ENCODE peak calls at places on chromosomes 16 and 17, in six cellular contexts. M is esophagus muscularis mucosa, B is GM12891, U is prostate gland, N is uterus, X is transverse colon. V is an unnamed sample.

GRCh38 chr17:10025976-10026785 is 121.1 kb upstream of the RCVRN start:
- DNase-seq in M (no peak), B (no peak), U (no peak), N (no peak), X (no peak), V (no peak)

GRCh38 chr17:15122857-15123256 is 142.3 kb downstream of the PMP22 start:
- DNase-seq in M (no peak), B (no peak), U (no peak), N (no peak), X (no peak), V (no peak)

GRCh38 chr17:45791041-45791582 is 7.0 kb downstream of the CRHR1 start:
- DNase-seq in M (no peak), B (no peak), U (no peak), N (peak; percentile 24), X (no peak), V (no peak)

GRCh38 chr17:9115446-9116265 is 94.3 kb downstream of the NTN1 start:
- DNase-seq in M (no peak), B (no peak), U (peak; percentile 26), N (peak; percentile 86), X (peak; percentile 48), V (no peak)

GRCh38 chr17:17728550-17729251 is 47.4 kb downstream of the RAI1 start:
- DNase-seq in M (no peak), B (no peak), U (no peak), N (no peak), X (peak; percentile 45), V (peak; percentile 98)

GRCh38 chr17:42010898-42011516 is 6.2 kb downstream of the DNAJC7 start:
- DNase-seq in M (no peak), B (no peak), U (no peak), N (no peak), X (no peak), V (peak; percentile 51)

GRCh38 chr16:75946058-75946457 is 219.8 kb upstream of the CPHXL start:
- DNase-seq in M (no peak), B (no peak), U (no peak), N (no peak), X (no peak), V (no peak)

GRCh38 chr17:10429416-10430045 is 7.8 kb upstream of the MYH8 start:
- DNase-seq in M (no peak), B (no peak), U (no peak), N (no peak), X (no peak), V (no peak)

GRCh38 chr17:72660274-72661092 is 432.0 kb downstream of the SLC39A11 start:
- DNase-seq in M (no peak), B (no peak), U (no peak), N (no peak), X (no peak), V (no peak)

GRCh38 chr17:69593351-69593715 is 178.8 kb downstream of the MAP2K6 start:
- DNase-seq in M (no peak), B (no peak), U (no peak), N (no peak), X (no peak), V (no peak)

GRCh38 chr16:28280881-28281836 is 11.2 kb upstream of the SBK1 start:
- DNase-seq in M (no peak), B (no peak), U (no peak), N (no peak), X (no peak), V (no peak)

GRCh38 chr16:22420606-22421135 is 46.3 kb upstream of the CDR2 start:
- DNase-seq in M (no peak), B (no peak), U (no peak), N (no peak), X (no peak), V (no peak)

GRCh38 chr16:67845291-67846062 is 1.3 kb upstream of the NUTF2 start:
- DNase-seq in M (no peak), B (no peak), U (no peak), N (no peak), X (no peak), V (no peak)

GRCh38 chr17:28473542-28473941 is at the start of gene SLC13A2:
- DNase-seq in M (no peak), B (no peak), U (no peak), N (no peak), X (peak; percentile 64), V (no peak)

GRCh38 chr17:41667280-41668008 is 21.2 kb upstream of the EIF1 start:
- DNase-seq in M (no peak), B (no peak), U (no peak), N (no peak), X (no peak), V (no peak)

GRCh38 chr17:79627184-79627765 is 16.4 kb upstream of the RBFOX3 start:
- DNase-seq in M (peak; percentile 90), B (no peak), U (no peak), N (peak; percentile 6), X (no peak), V (no peak)

GRCh38 chr17:48497103-48497502 is 33.7 kb downstream of the HOXB1 start:
- DNase-seq in M (no peak), B (no peak), U (no peak), N (no peak), X (no peak), V (no peak)

GRCh38 chr17:47741109-47741792 is 8.2 kb downstream of the TBX21 start:
- DNase-seq in M (no peak), B (no peak), U (no peak), N (no peak), X (no peak), V (no peak)

GRCh38 chr16:53626161-53626560 is 77.5 kb downstream of the RPGRIP1L start:
- DNase-seq in M (no peak), B (no peak), U (no peak), N (no peak), X (no peak), V (no peak)

GRCh38 chr16:66434619-66435430 is 7.7 kb downstream of the BEAN1 start:
- DNase-seq in M (no peak), B (no peak), U (no peak), N (no peak), X (no peak), V (no peak)

GRCh38 chr17:36525113-36525512 is 9.6 kb downstream of the MYO19 start:
- DNase-seq in M (no peak), B (no peak), U (no peak), N (no peak), X (no peak), V (no peak)

GRCh38 chr17:59707182-59707970 is at the start of the genes PTRH2 and VMP1:
- DNase-seq in M (peak; percentile 99), B (peak; percentile 85), U (peak; percentile 99), N (peak; percentile 98), X (peak; percentile 98), V (peak; percentile 87)
- TF ChIP-seq POLR2A in M (peak; percentile 70), B (peak; percentile 99), U (peak; percentile 71), N (peak; percentile 75), X (peak; percentile 92), V (peak; percentile 76)

DNA sequence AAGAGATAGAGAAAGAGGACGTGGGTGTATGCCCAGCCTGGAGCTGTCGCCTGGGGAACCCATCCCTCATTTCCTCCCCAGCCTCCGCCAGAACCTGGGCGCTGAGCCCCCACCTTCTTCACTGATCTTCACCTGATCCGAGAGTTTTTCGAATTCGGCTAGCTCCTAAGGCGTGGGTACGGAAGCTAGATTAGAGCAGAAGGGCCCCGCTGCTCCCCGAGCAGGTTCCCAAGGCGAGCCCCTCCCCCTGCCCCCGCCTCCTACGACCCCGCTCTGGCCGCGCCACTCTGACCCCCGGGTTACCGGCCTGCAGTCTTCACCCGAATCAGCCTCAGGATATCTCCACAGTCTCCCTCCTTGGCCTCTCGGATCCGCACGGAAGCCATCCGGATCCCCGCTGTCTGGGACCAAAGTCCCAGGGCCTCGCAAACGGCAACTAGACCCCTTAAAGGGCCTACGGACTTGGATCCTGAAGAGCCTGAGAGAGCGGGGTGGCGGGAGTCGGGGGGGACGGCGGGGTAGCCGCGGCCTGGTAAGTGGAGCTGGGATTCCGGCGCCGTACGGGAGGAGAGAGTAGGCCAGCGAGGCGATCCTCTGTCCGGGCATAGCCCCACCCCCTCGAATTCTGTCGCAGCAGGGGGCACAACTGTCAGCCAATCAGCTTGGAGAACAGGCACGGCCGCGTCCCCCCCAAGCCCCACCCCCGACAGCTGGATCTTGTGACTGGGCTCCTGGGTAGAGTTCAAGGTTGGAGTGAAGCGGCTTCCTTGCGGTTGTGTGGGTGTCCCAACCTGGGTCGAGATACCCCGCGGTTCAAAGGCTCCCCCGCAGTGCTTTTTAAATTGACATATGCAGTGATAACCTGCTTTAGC is at the start of gene SAT2:
- DNase-seq in M (peak; percentile 100), B (peak; percentile 97), U (peak; percentile 94), N (peak; percentile 97), X (peak; percentile 95), V (peak; percentile 77)
- TF ChIP-seq POLR2A in M (peak; percentile 66), B (peak; percentile 49), U (peak; percentile 88), N (peak; percentile 64), X (peak; percentile 86), V (peak; percentile 74)

DNA sequence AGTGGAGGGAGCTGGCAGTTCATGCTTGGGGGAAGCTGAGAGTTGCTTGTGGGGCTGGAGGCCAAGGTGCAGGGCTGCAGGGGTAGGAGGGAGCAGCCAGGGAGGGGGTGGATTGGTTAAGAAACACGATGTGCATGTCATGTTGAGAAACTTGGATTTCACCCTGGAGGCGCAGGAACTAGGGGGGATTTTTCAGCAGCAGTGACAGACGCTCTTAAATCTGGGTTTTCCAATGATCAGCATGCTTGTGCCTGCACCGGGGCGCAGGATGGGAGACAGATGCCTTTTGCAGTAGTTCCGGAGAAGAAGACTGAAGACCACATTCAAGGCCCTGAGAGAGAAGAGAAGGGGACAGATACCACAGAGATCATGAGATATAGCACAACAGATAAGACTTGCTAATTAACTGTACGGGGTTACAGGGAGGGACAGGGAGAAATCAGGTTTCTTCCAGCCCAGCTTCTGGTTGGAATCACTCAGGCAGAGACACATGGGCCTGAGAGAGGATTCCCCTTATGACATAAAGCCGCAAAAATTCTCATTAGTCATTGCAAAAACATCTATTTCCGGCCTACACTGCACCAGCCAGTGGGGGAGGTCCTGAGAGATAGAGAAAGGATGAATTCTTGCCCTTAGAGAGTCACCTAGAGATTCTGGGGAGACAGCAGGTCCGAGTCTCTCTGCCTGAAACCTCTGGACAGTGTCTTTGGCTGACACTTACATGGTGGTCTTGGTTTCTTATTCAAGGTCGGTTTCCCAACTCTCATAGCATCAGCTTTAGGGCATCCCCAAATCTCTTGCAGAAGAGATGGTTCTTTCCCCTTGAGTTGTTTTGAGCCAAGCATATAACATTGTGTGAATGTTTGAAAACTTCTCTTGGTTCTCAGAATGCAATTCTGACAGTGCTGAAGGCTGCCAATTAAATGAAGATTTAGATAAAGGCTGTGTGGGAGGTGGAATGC is 27.1 kb downstream of the CDH13 start:
- DNase-seq in M (no peak), B (no peak), U (no peak), N (no peak), X (no peak), V (peak; percentile 48)
- TF ChIP-seq POLR2A in M (no peak), B (peak; percentile 55), U (no peak), N (no peak), X (no peak), V (no peak)

GRCh38 chr16:81446318-81447275 is 2.0 kb downstream of the CMIP start:
- DNase-seq in M (no peak), B (peak; percentile 47), U (peak; percentile 72), N (peak; percentile 43), X (peak; percentile 61), V (no peak)

GRCh38 chr16:81444448-81445121 is at the start of gene CMIP:
- DNase-seq in M (no peak), B (peak; percentile 93), U (peak; percentile 78), N (peak; percentile 79), X (peak; percentile 89), V (peak; percentile 89)

GRCh38 chr16:81443688-81444447 is 740 bp upstream of the CMIP start:
- DNase-seq in M (no peak), B (no peak), U (no peak), N (peak; percentile 47), X (peak; percentile 49), V (no peak)

GRCh38 chr16:81445926-81446317 is 1.3 kb downstream of the CMIP start:
- DNase-seq in M (no peak), B (no peak), U (peak; percentile 33), N (no peak), X (no peak), V (no peak)

GRCh38 chr16:81445143-81445922 is 725 bp downstream of the CMIP start:
- DNase-seq in M (no peak), B (peak; percentile 73), U (no peak), N (no peak), X (peak; percentile 50), V (peak; percentile 81)
- TF ChIP-seq POLR2A in M (no peak), B (no peak), U (no peak), N (no peak), X (no peak), V (no peak)

V was measured in H54.